ENCODE peak calls at places on chromosomes 13 and 19, in nine cellular contexts. One of them, this sample, is unnamed.

GRCh38 chr13:114026128-114026880 is 52.4 kb upstream of the C13orf46 start:
- DNase-seq in gastrocnemius medialis: no peak
- DNase-seq in ovary: peak
- DNase-seq in breast epithelium: no peak
- DNase-seq in vagina: no peak
- DNase-seq in suprapubic skin: no peak
- DNase-seq in heart left ventricle: no peak
- DNase-seq in adrenal gland: no peak
- DNase-seq in uterus: no peak
- DNase-seq in this sample: no peak

GRCh38 chr13:44249439-44249838 is 124.2 kb upstream of the SERP2 start:
- DNase-seq in suprapubic skin: no peak
- DNase-seq in ovary: peak
- DNase-seq in vagina: no peak
- DNase-seq in gastrocnemius medialis: peak
- DNase-seq in uterus: peak
- DNase-seq in breast epithelium: peak
- DNase-seq in heart left ventricle: peak
- DNase-seq in adrenal gland: no peak
- DNase-seq in this sample: peak

GRCh38 chr13:75876371-75877050 is 240.4 kb downstream of the LMO7 start:
- DNase-seq in breast epithelium: peak
- DNase-seq in adrenal gland: peak
- DNase-seq in vagina: no peak
- DNase-seq in uterus: peak
- DNase-seq in ovary: peak
- DNase-seq in gastrocnemius medialis: peak
- DNase-seq in heart left ventricle: peak
- DNase-seq in suprapubic skin: no peak
- DNase-seq in this sample: no peak

GRCh38 chr13:91132786-91133185 is 214.7 kb upstream of the MIR17HG start:
- DNase-seq in breast epithelium: no peak
- DNase-seq in ovary: no peak
- DNase-seq in suprapubic skin: no peak
- DNase-seq in vagina: no peak
- DNase-seq in adrenal gland: no peak
- DNase-seq in uterus: no peak
- DNase-seq in heart left ventricle: no peak
- DNase-seq in gastrocnemius medialis: no peak
- DNase-seq in this sample: no peak

GRCh38 chr19:6464070-6464873 is at the start of gene CRB3:
- DNase-seq in gastrocnemius medialis: no peak
- DNase-seq in suprapubic skin: peak
- DNase-seq in adrenal gland: no peak
- DNase-seq in breast epithelium: peak
- DNase-seq in ovary: peak
- DNase-seq in uterus: no peak
- DNase-seq in vagina: no peak
- DNase-seq in heart left ventricle: no peak
- DNase-seq in this sample: peak

GRCh38 chr13:98664047-98664446 is 87.1 kb upstream of the STK24 start:
- DNase-seq in breast epithelium: no peak
- DNase-seq in uterus: no peak
- DNase-seq in gastrocnemius medialis: no peak
- DNase-seq in suprapubic skin: no peak
- DNase-seq in heart left ventricle: no peak
- DNase-seq in vagina: no peak
- DNase-seq in adrenal gland: no peak
- DNase-seq in ovary: no peak
- DNase-seq in this sample: peak

GRCh38 chr19:57434386-57435061 is 601 bp upstream of the ZNF749 start:
- DNase-seq in uterus: no peak
- DNase-seq in adrenal gland: no peak
- DNase-seq in ovary: no peak
- DNase-seq in gastrocnemius medialis: no peak
- DNase-seq in vagina: no peak
- DNase-seq in suprapubic skin: no peak
- DNase-seq in breast epithelium: no peak
- DNase-seq in heart left ventricle: no peak
- DNase-seq in this sample: no peak

GRCh38 chr19:2282062-2282861 is at the start of gene PEAK3:
- DNase-seq in heart left ventricle: peak
- DNase-seq in breast epithelium: no peak
- DNase-seq in suprapubic skin: peak
- DNase-seq in adrenal gland: peak
- DNase-seq in vagina: no peak
- DNase-seq in uterus: peak
- DNase-seq in ovary: peak
- DNase-seq in gastrocnemius medialis: peak
- DNase-seq in this sample: peak

GRCh38 chr19:48029431-48029830 is 14.4 kb downstream of the CABP5 start:
- DNase-seq in adrenal gland: no peak
- DNase-seq in vagina: no peak
- DNase-seq in breast epithelium: no peak
- DNase-seq in suprapubic skin: no peak
- DNase-seq in ovary: no peak
- DNase-seq in heart left ventricle: no peak
- DNase-seq in gastrocnemius medialis: no peak
- DNase-seq in uterus: no peak
- DNase-seq in this sample: no peak

GRCh38 chr19:29952127-29952526 is 10.1 kb downstream of the URI1 start:
- DNase-seq in ovary: no peak
- DNase-seq in breast epithelium: no peak
- DNase-seq in heart left ventricle: no peak
- DNase-seq in gastrocnemius medialis: no peak
- DNase-seq in uterus: no peak
- DNase-seq in adrenal gland: no peak
- DNase-seq in vagina: no peak
- DNase-seq in suprapubic skin: no peak
- DNase-seq in this sample: no peak

GRCh38 chr19:13526552-13526951 is 20.3 kb upstream of the CACNA1A start:
- DNase-seq in ovary: no peak
- DNase-seq in adrenal gland: no peak
- DNase-seq in breast epithelium: no peak
- DNase-seq in heart left ventricle: no peak
- DNase-seq in uterus: no peak
- DNase-seq in gastrocnemius medialis: no peak
- DNase-seq in vagina: no peak
- DNase-seq in suprapubic skin: no peak
- DNase-seq in this sample: no peak
- TF ChIP-seq CTCF in ovary: no peak
- TF ChIP-seq CTCF in adrenal gland: no peak
- TF ChIP-seq CTCF in breast epithelium: no peak
- TF ChIP-seq CTCF in heart left ventricle: peak
- TF ChIP-seq CTCF in uterus: no peak
- TF ChIP-seq CTCF in gastrocnemius medialis: no peak
- TF ChIP-seq CTCF in vagina: no peak
- TF ChIP-seq CTCF in suprapubic skin: no peak
- TF ChIP-seq CTCF in this sample: no peak

GRCh38 chr19:35841961-35842595 is 10.2 kb downstream of the NPHS1 start:
- DNase-seq in uterus: no peak
- DNase-seq in breast epithelium: no peak
- DNase-seq in adrenal gland: no peak
- DNase-seq in heart left ventricle: no peak
- DNase-seq in gastrocnemius medialis: no peak
- DNase-seq in ovary: no peak
- DNase-seq in vagina: no peak
- DNase-seq in suprapubic skin: no peak
- DNase-seq in this sample: no peak

GRCh38 chr19:35845215-35846037 is 6.9 kb downstream of the NPHS1 start:
- DNase-seq in uterus: no peak
- DNase-seq in adrenal gland: no peak
- DNase-seq in ovary: no peak
- DNase-seq in suprapubic skin: no peak
- DNase-seq in heart left ventricle: no peak
- DNase-seq in breast epithelium: no peak
- DNase-seq in vagina: no peak
- DNase-seq in gastrocnemius medialis: no peak
- DNase-seq in this sample: no peak

GRCh38 chr19:35842666-35843272 is 9.5 kb downstream of the NPHS1 start:
- DNase-seq in uterus: no peak
- DNase-seq in breast epithelium: no peak
- DNase-seq in vagina: no peak
- DNase-seq in adrenal gland: no peak
- DNase-seq in ovary: no peak
- DNase-seq in heart left ventricle: no peak
- DNase-seq in suprapubic skin: no peak
- DNase-seq in gastrocnemius medialis: no peak
- DNase-seq in this sample: no peak

GRCh38 chr19:35844482-35845214 is 7.7 kb downstream of the NPHS1 start:
- DNase-seq in breast epithelium: no peak
- DNase-seq in heart left ventricle: no peak
- DNase-seq in gastrocnemius medialis: no peak
- DNase-seq in ovary: no peak
- DNase-seq in vagina: no peak
- DNase-seq in uterus: no peak
- DNase-seq in adrenal gland: no peak
- DNase-seq in suprapubic skin: no peak
- DNase-seq in this sample: no peak

DNA sequence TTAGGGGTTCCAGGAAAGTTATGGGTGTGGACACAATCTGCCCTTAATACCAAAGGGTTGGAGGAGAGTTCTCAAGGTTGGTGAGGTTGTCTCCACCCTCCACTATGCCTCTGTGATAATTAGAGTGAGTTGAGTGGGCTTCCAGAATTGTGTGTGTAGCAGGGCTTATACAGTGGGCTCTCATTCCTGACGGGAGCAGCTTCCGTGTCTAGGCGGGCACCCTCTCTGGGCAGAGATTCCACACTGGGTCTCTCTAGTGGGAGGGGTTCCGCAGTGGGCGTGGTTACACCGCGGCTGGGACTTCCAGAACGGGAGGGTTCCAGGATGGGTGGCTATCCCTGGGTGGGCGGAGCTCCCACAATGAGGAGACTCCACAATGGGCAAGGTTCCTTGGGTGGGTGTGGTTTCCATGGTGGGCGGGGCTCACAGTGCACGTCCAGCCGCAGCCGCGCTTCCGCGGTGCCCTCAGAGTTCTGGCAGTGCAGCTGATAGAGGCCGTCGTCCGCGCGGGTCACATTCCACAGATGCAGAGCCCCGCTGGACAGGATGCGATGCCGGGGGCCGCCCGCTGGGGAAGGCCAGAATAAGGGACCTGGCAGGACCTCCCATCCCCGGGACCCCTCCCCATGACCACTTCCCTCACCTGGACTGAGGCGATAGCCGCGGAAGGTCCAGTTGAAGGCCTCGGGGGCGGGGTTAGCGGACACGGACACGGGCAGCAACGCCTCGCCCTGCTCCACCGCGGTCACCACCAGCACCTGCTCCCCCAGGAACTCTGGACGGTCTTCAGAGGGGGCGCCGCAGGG is 8.4 kb downstream of the NPHS1 start:
- DNase-seq in vagina: no peak
- DNase-seq in ovary: no peak
- DNase-seq in uterus: no peak
- DNase-seq in breast epithelium: no peak
- DNase-seq in gastrocnemius medialis: no peak
- DNase-seq in heart left ventricle: no peak
- DNase-seq in adrenal gland: no peak
- DNase-seq in suprapubic skin: no peak
- DNase-seq in this sample: no peak
- TF ChIP-seq POLR2A in vagina: no peak
- TF ChIP-seq POLR2A in ovary: no peak
- TF ChIP-seq POLR2A in uterus: no peak
- TF ChIP-seq POLR2A in breast epithelium: no peak
- TF ChIP-seq POLR2A in gastrocnemius medialis: no peak
- TF ChIP-seq POLR2A in heart left ventricle: no peak
- TF ChIP-seq POLR2A in adrenal gland: no peak
- TF ChIP-seq POLR2A in suprapubic skin: no peak
- TF ChIP-seq POLR2A in this sample: no peak

DNA sequence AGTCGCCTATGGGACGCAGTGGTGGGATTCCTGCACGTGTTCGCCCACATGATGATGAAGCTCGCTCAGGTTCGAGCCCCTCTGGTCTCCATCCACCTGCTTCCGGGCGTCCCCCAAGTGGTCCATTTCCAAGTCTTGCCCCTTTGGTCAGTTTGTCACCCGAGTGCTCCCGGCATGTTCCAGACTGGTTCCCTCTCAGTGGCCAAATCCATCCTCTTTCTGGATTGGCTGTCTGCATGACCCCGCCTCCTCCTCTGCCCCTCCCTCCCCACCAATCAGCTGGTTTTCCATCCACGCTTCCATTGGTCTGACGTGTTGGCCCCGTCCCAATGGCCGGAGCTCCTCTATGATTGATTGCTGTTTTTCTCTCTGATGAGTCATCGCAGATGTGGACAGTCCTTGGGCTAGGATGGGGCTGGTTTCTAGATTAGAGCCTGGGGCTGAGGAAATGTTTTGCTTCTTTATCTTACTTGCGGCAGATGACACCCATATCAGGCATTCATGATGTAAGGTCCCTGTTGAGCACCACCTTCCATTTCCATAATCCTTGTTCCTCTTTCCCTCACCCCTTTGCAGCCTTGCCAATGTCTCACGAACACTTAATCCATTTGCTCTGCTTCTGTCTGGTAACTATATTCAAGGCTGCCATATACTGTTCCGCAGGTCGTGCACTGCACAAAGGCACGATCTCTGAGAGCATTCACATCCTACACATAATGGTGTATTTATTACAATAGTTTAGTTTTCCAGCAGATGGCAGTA is 73.8 kb downstream of the MAP4K1 start:
- DNase-seq in breast epithelium: peak
- DNase-seq in adrenal gland: peak
- DNase-seq in uterus: peak
- DNase-seq in ovary: peak
- DNase-seq in vagina: no peak
- DNase-seq in heart left ventricle: peak
- DNase-seq in suprapubic skin: no peak
- DNase-seq in gastrocnemius medialis: peak
- DNase-seq in this sample: no peak
- H3K4me3 ChIP-seq in breast epithelium: peak
- H3K4me3 ChIP-seq in adrenal gland: no peak
- H3K4me3 ChIP-seq in uterus: no peak
- H3K4me3 ChIP-seq in ovary: no peak
- H3K4me3 ChIP-seq in vagina: no peak
- H3K4me3 ChIP-seq in heart left ventricle: no peak
- H3K4me3 ChIP-seq in suprapubic skin: no peak
- H3K4me3 ChIP-seq in gastrocnemius medialis: no peak
- H3K4me3 ChIP-seq in this sample: no peak

DNA sequence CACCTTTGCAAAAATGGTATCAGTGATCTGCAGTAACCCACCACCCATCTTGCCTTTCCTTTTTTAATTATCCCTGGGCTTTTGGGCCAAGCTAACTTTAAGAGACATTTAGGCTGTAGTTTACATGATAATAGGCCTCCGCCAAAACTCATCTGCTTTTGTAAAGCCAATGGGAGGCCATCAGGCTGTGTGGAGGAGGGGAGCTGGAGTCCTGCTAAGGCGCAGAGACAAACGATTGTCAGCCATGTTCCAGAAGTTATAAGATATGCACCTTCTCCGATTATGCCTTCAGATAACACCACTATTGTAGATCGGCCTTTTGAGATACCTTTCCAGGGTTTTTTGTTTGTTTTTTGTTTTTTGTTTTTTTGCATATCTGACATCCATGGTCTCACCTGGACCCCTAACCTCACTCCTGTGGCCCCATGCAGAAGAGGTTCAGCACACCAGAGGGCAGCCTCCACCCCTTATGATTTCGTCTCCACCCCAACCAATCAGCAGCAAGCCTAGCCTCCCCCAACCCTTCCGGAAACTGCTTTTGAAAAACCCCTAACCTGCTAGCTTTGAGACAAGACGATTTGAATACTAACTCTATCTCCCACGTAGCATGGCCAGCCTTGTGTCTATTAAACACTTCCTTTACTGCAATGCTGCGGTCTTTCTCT is 113.9 kb upstream of the UBL3 start:
- DNase-seq in vagina: no peak
- DNase-seq in breast epithelium: no peak
- DNase-seq in heart left ventricle: no peak
- DNase-seq in gastrocnemius medialis: no peak
- DNase-seq in suprapubic skin: no peak
- DNase-seq in uterus: no peak
- DNase-seq in ovary: no peak
- DNase-seq in adrenal gland: no peak
- DNase-seq in this sample: no peak
- TF ChIP-seq CTCF in vagina: no peak
- TF ChIP-seq CTCF in breast epithelium: no peak
- TF ChIP-seq CTCF in heart left ventricle: no peak
- TF ChIP-seq CTCF in gastrocnemius medialis: no peak
- TF ChIP-seq CTCF in suprapubic skin: no peak
- TF ChIP-seq CTCF in uterus: no peak
- TF ChIP-seq CTCF in ovary: no peak
- TF ChIP-seq CTCF in adrenal gland: no peak
- TF ChIP-seq CTCF in this sample: no peak

This sample was measured in lower leg skin.